ENCODE peak calls at places on chromosome 22, in seven cellular contexts. E, F, K, B, A, N and L are unnamed samples.

GRCh38 chr22:47512617-47513016 is 750.2 kb downstream of the TBC1D22A start:
- DNase-seq in K (no peak), F (no peak), B (no peak), E (no peak), A (no peak), N (no peak), L (no peak)

GRCh38 chr22:50487290-50488005 is 789 bp downstream of the MIOX start:
- DNase-seq in B (no peak), F (no peak), A (no peak), K (no peak), E (no peak), N (no peak), L (no peak)

GRCh38 chr22:24186352-24186740 is 5.1 kb downstream of the SUSD2 start:
- DNase-seq in A (no peak), E (no peak), K (no peak), N (no peak), B (no peak), F (no peak), L (peak)

GRCh38 chr22:41240377-41241132 is at the start of gene CHADL:
- DNase-seq in B (no peak), K (no peak), A (no peak), E (no peak), F (no peak), N (no peak), L (no peak)

GRCh38 chr22:39117585-39118191 is 20.6 kb downstream of the APOBEC3H start:
- DNase-seq in B (peak), A (peak), K (peak), E (peak), N (peak), F (peak), L (no peak)

GRCh38 chr22:31948002-31948401 is 3.7 kb downstream of the YWHAH start:
- DNase-seq in N (no peak), B (no peak), K (no peak), F (no peak), A (no peak), E (no peak), L (no peak)

GRCh38 chr22:21593406-21594232 is 26.1 kb downstream of the UBE2L3 start:
- DNase-seq in K (no peak), A (no peak), B (no peak), N (no peak), E (no peak), F (peak), L (no peak)

GRCh38 chr22:31177420-31178162 is 17.6 kb downstream of the RNF185 start:
- DNase-seq in B (peak), F (no peak), E (peak), K (peak), A (no peak), N (no peak), L (peak)

GRCh38 chr22:39283312-39284141 is 35.9 kb downstream of the RPL3 start:
- DNase-seq in B (peak), N (no peak), K (no peak), E (no peak), F (no peak), A (peak), L (no peak)

GRCh38 chr22:44685384-44686056 is 16.5 kb upstream of the PRR5 start:
- DNase-seq in K (peak), B (peak), F (peak), N (peak), A (peak), E (peak), L (no peak)

GRCh38 chr22:50048836-50049235 is 9.3 kb downstream of the TTLL8 start:
- DNase-seq in E (no peak), A (no peak), F (no peak), N (no peak), K (no peak), B (no peak), L (no peak)

GRCh38 chr22:38802671-38803121 is 8.8 kb upstream of the DNAL4 start:
- DNase-seq in E (peak), A (peak), F (peak), B (peak), K (peak), N (no peak), L (peak)

GRCh38 chr22:24146190-24146616 is 35.1 kb upstream of the SUSD2 start:
- DNase-seq in B (peak), F (peak), K (peak), E (peak), A (peak), N (peak), L (no peak)

GRCh38 chr22:47328550-47329243 is 566.2 kb downstream of the TBC1D22A start:
- DNase-seq in E (peak), F (no peak), B (peak), K (peak), N (peak), A (no peak), L (no peak)

GRCh38 chr22:36180928-36181327 is 20.4 kb upstream of the APOL3 start:
- DNase-seq in A (no peak), K (no peak), N (no peak), E (no peak), B (no peak), F (no peak), L (no peak)

GRCh38 chr22:17159504-17159951 is 451 bp upstream of the HDHD5 start:
- DNase-seq in E (peak), B (peak), A (peak), F (peak), N (peak), K (peak), L (no peak)

GRCh38 chr22:36757608-36758220 is 18.2 kb downstream of the IFT27 start:
- DNase-seq in F (peak), B (peak), K (peak), A (peak), E (peak), N (peak), L (peak)

GRCh38 chr22:36355362-36355761 is 32.4 kb downstream of the MYH9 start:
- DNase-seq in K (no peak), N (peak), E (no peak), F (no peak), A (no peak), B (no peak), L (no peak)

GRCh38 chr22:50243704-50244419 is 961 bp downstream of the TUBGCP6 start:
- DNase-seq in B (no peak), F (no peak), A (no peak), E (no peak), N (peak), K (peak), L (no peak)

GRCh38 chr22:48702573-48703264 is 1125.0 kb downstream of the BRD1 start:
- DNase-seq in K (no peak), E (no peak), A (no peak), B (no peak), F (no peak), N (peak), L (no peak)

GRCh38 chr22:26967282-26967681 is 309.9 kb downstream of the MIAT start:
- DNase-seq in E (no peak), A (no peak), K (no peak), B (no peak), F (no peak), N (no peak), L (no peak)

GRCh38 chr22:44383652-44384562 is 71.2 kb upstream of the SHISAL1 start:
- DNase-seq in N (no peak), E (no peak), K (no peak), A (no peak), B (no peak), F (no peak), L (peak)

GRCh38 chr22:24503137-24503850 is 8.2 kb downstream of the UPB1 start:
- DNase-seq in B (peak), E (peak), K (peak), F (peak), N (peak), A (peak), L (no peak)

GRCh38 chr22:49735411-49736311 is 92.0 kb downstream of the BRD1 start:
- DNase-seq in K (no peak), B (no peak), F (no peak), N (peak), A (no peak), E (no peak), L (peak)

GRCh38 chr22:47372111-47372581 is 609.7 kb downstream of the TBC1D22A start:
- DNase-seq in N (no peak), A (no peak), F (no peak), E (no peak), K (no peak), B (no peak), L (no peak)

GRCh38 chr22:44663256-44663999 is 38.6 kb upstream of the PRR5 start:
- DNase-seq in B (no peak), E (no peak), N (no peak), K (no peak), A (no peak), F (no peak), L (no peak)

GRCh38 chr22:44479662-44480061 is 18.4 kb downstream of the RTL6 start:
- DNase-seq in E (no peak), F (no peak), K (no peak), B (no peak), A (no peak), N (no peak), L (no peak)

GRCh38 chr22:42288791-42289190 is 18.3 kb upstream of the TCF20 start:
- DNase-seq in F (no peak), K (peak), E (no peak), B (no peak), A (no peak), N (no peak), L (no peak)

GRCh38 chr22:38655532-38656255 is 498 bp downstream of the FAM227A start:
- DNase-seq in E (peak), K (no peak), B (peak), F (no peak), N (peak), A (no peak), L (no peak)

GRCh38 chr22:27100789-27101188 is 443.4 kb downstream of the MIAT start:
- DNase-seq in F (no peak), K (no peak), A (no peak), B (no peak), N (no peak), E (peak), L (no peak)

GRCh38 chr22:49413551-49413950 is 414.1 kb downstream of the BRD1 start:
- DNase-seq in N (no peak), E (no peak), B (no peak), F (no peak), A (no peak), K (no peak), L (no peak)

GRCh38 chr22:31289335-31289734 is 3.0 kb downstream of the PIK3IP1 start:
- DNase-seq in A (peak), F (peak), N (no peak), K (no peak), B (no peak), E (no peak), L (no peak)

GRCh38 chr22:48712558-48712957 is 1115.1 kb downstream of the BRD1 start:
- DNase-seq in A (no peak), E (no peak), B (no peak), K (no peak), F (no peak), N (no peak), L (peak)

GRCh38 chr22:41923595-41924276 is 2.9 kb downstream of the TNFRSF13C start:
- DNase-seq in A (no peak), N (no peak), K (no peak), F (no peak), B (no peak), E (no peak), L (no peak)

GRCh38 chr22:21937041-21937820 is 15.4 kb downstream of the PPM1F start:
- DNase-seq in K (peak), N (peak), B (no peak), F (peak), A (peak), E (no peak), L (no peak)

GRCh38 chr22:29786026-29786425 is 18.9 kb downstream of the UQCR10 start:
- DNase-seq in A (no peak), N (no peak), E (no peak), B (no peak), F (no peak), K (no peak), L (no peak)

GRCh38 chr22:29782061-29782845 is 15.1 kb downstream of the UQCR10 start:
- DNase-seq in B (no peak), N (no peak), F (peak), K (peak), A (peak), E (no peak), L (no peak)

GRCh38 chr22:29784451-29785361 is 17.5 kb downstream of the UQCR10 start:
- DNase-seq in K (no peak), N (no peak), B (peak), F (peak), E (no peak), A (no peak), L (no peak)

GRCh38 chr22:29780220-29780619 is 13.1 kb downstream of the UQCR10 start:
- DNase-seq in E (no peak), N (no peak), A (no peak), K (no peak), B (no peak), F (no peak), L (no peak)

DNA sequence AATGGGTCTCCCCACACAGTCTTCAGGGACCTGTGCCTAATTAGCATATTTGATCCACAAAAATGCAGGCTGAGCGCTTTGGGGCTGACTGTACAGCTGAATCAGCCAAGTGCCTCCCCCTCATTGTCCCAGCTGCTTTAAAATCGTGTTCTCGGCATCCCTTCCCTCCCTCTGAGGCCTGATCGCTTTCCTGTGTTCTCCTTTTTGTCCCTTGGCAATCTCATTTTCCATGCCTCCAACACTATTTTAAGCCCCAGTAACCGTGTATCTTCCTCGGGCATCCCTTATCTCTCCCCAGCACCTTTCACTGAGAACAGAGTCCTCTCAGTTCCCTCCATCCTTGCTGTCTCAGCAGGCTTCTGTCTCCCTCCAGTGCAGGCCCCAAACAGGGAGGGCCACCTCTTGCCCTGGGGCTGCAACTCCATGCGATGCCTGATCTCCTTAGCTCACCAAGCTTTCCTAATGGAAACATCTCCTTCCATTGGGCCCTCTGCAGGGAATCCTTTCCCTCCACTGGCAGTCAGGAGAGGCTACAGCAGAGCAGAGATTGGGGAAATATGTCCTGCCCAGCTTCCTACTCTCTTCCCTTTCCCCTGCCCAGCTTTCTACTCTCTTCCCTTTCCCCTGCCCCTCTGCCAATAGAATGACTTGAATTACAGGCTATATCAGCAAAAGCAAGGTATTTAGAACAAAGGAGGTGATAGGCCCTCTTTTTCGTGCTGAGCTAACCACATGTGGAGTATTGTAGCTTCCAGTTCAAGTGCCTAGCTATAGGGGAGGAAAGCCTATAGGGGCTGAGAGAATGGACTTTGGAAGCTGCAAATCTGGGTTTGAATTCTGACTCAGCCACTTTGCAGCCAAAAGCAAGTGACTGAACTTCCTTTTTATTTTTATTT is 13.9 kb downstream of the UQCR10 start:
- DNase-seq in B (peak), A (no peak), N (no peak), F (no peak), E (peak), K (peak), L (no peak)
- H3K4me3 ChIP-seq in B (no peak), A (no peak), N (no peak), F (no peak), E (no peak), K (no peak), L (no peak)

GRCh38 chr22:19871023-19871844 is 16.6 kb upstream of the GNB1L start:
- DNase-seq in A (no peak), B (no peak), F (peak), N (no peak), K (no peak), E (no peak), L (peak)
- H3K4me3 ChIP-seq in A (no peak), B (no peak), F (no peak), N (no peak), K (no peak), E (no peak), L (no peak)

DNA sequence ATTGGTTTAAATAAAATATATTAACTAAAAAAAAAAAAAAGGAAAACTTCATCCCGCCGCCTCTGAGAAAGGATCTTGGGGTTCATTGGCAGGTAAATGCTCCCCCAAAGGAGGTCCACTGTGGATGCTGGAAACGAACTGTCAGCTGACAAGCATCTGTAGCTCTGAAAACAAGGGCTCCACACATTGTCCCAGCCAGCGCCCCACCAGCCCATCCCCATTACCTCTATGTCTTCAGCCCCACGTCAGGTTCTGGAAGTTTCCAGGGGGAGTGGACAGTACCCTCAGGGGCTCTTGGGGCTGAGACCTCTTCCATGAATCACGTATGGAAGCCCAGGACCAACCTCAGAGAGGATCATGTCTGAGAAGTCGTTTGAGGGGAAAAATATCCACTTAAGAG is 66.4 kb upstream of the WNT7B start:
- DNase-seq in B (no peak), N (no peak), K (no peak), F (no peak), E (no peak), A (no peak), L (peak)
- H3K4me3 ChIP-seq in B (peak), N (no peak), K (peak), F (no peak), E (no peak), A (no peak), L (peak)

GRCh38 chr22:28903719-28904118 is 20.3 kb downstream of the ZNRF3 start:
- DNase-seq in E (no peak), N (no peak), A (no peak), K (no peak), B (peak), F (no peak), L (no peak)

GRCh38 chr22:28906312-28906711 is 22.9 kb downstream of the ZNRF3 start:
- DNase-seq in K (no peak), E (no peak), A (no peak), B (no peak), F (no peak), N (no peak), L (no peak)

GRCh38 chr22:28904211-28904808 is 20.9 kb downstream of the ZNRF3 start:
- DNase-seq in K (peak), B (peak), A (no peak), N (no peak), F (no peak), E (no peak), L (no peak)

GRCh38 chr22:28907311-28908008 is 24.1 kb downstream of the ZNRF3 start:
- DNase-seq in F (no peak), N (no peak), E (no peak), A (no peak), K (no peak), B (no peak), L (no peak)

GRCh38 chr22:28905433-28905832 is 22.1 kb downstream of the ZNRF3 start:
- DNase-seq in B (no peak), N (no peak), K (no peak), F (no peak), E (no peak), A (no peak), L (no peak)
- H3K4me3 ChIP-seq in B (no peak), N (no peak), K (no peak), F (no peak), E (no peak), A (no peak), L (no peak)